ENCODE peak calls at places on chromosomes 16 and 17, in six cellular contexts. One of them, this sample, is unnamed.

GRCh38 chr17:28227278-28228108 is 91.5 kb upstream of the TMEM97 start:
- DNase-seq in brain microvascular endothelial cell: peak
- DNase-seq in effector memory CD4-positive, alpha-beta T cell: no peak
- DNase-seq in cardiac muscle cell: peak
- DNase-seq in SK-N-SH: peak
- DNase-seq in heart right ventricle: peak
- DNase-seq in this sample: peak

GRCh38 chr17:29579866-29580771 is 9.3 kb downstream of the GIT1 start:
- DNase-seq in cardiac muscle cell: peak
- DNase-seq in heart right ventricle: peak
- DNase-seq in brain microvascular endothelial cell: peak
- DNase-seq in SK-N-SH: peak
- DNase-seq in effector memory CD4-positive, alpha-beta T cell: peak
- DNase-seq in this sample: peak

GRCh38 chr16:57692636-57693035 is 2.0 kb upstream of the DRC7 start:
- DNase-seq in heart right ventricle: no peak
- DNase-seq in brain microvascular endothelial cell: no peak
- DNase-seq in effector memory CD4-positive, alpha-beta T cell: no peak
- DNase-seq in SK-N-SH: no peak
- DNase-seq in cardiac muscle cell: no peak
- DNase-seq in this sample: no peak

GRCh38 chr17:47708864-47709541 is 15.0 kb downstream of the TBKBP1 start:
- DNase-seq in SK-N-SH: no peak
- DNase-seq in effector memory CD4-positive, alpha-beta T cell: no peak
- DNase-seq in cardiac muscle cell: peak
- DNase-seq in heart right ventricle: peak
- DNase-seq in brain microvascular endothelial cell: no peak
- DNase-seq in this sample: no peak

GRCh38 chr16:83995756-83996155 is 27.7 kb downstream of the NECAB2 start:
- DNase-seq in heart right ventricle: peak
- DNase-seq in effector memory CD4-positive, alpha-beta T cell: no peak
- DNase-seq in SK-N-SH: no peak
- DNase-seq in cardiac muscle cell: peak
- DNase-seq in brain microvascular endothelial cell: peak
- DNase-seq in this sample: no peak

GRCh38 chr16:30085820-30086219 is 5.9 kb downstream of the TBX6 start:
- DNase-seq in effector memory CD4-positive, alpha-beta T cell: no peak
- DNase-seq in brain microvascular endothelial cell: no peak
- DNase-seq in SK-N-SH: no peak
- DNase-seq in cardiac muscle cell: no peak
- DNase-seq in heart right ventricle: no peak
- DNase-seq in this sample: no peak

GRCh38 chr17:76432712-76433336 is 20.1 kb downstream of the UBE2O start:
- DNase-seq in brain microvascular endothelial cell: peak
- DNase-seq in SK-N-SH: no peak
- DNase-seq in cardiac muscle cell: no peak
- DNase-seq in heart right ventricle: no peak
- DNase-seq in effector memory CD4-positive, alpha-beta T cell: no peak
- DNase-seq in this sample: no peak

GRCh38 chr16:77993586-77993985 is 28.8 kb upstream of the CLEC3A start:
- DNase-seq in cardiac muscle cell: no peak
- DNase-seq in heart right ventricle: no peak
- DNase-seq in brain microvascular endothelial cell: no peak
- DNase-seq in effector memory CD4-positive, alpha-beta T cell: no peak
- DNase-seq in SK-N-SH: no peak
- DNase-seq in this sample: no peak

GRCh38 chr17:15954222-15954621 is 9.3 kb downstream of the ADORA2B start:
- DNase-seq in brain microvascular endothelial cell: peak
- DNase-seq in heart right ventricle: no peak
- DNase-seq in cardiac muscle cell: peak
- DNase-seq in effector memory CD4-positive, alpha-beta T cell: no peak
- DNase-seq in SK-N-SH: no peak
- DNase-seq in this sample: no peak

GRCh38 chr16:91484-91883 is 13.5 kb downstream of the MPG start:
- DNase-seq in heart right ventricle: no peak
- DNase-seq in cardiac muscle cell: peak
- DNase-seq in effector memory CD4-positive, alpha-beta T cell: no peak
- DNase-seq in brain microvascular endothelial cell: no peak
- DNase-seq in SK-N-SH: no peak
- DNase-seq in this sample: no peak

GRCh38 chr17:10036511-10037061 is 131.5 kb upstream of the RCVRN start:
- DNase-seq in cardiac muscle cell: peak
- DNase-seq in effector memory CD4-positive, alpha-beta T cell: no peak
- DNase-seq in brain microvascular endothelial cell: no peak
- DNase-seq in SK-N-SH: no peak
- DNase-seq in heart right ventricle: peak
- DNase-seq in this sample: no peak

GRCh38 chr17:58997756-58998553 is 108.7 kb downstream of the TRIM37 start:
- DNase-seq in brain microvascular endothelial cell: no peak
- DNase-seq in cardiac muscle cell: no peak
- DNase-seq in effector memory CD4-positive, alpha-beta T cell: no peak
- DNase-seq in heart right ventricle: no peak
- DNase-seq in SK-N-SH: no peak
- DNase-seq in this sample: no peak

GRCh38 chr17:10073905-10074304 is 124.5 kb downstream of the GAS7 start:
- DNase-seq in brain microvascular endothelial cell: no peak
- DNase-seq in effector memory CD4-positive, alpha-beta T cell: no peak
- DNase-seq in cardiac muscle cell: peak
- DNase-seq in SK-N-SH: no peak
- DNase-seq in heart right ventricle: no peak
- DNase-seq in this sample: no peak

GRCh38 chr16:66925322-66925840 is at the start of gene RRAD:
- DNase-seq in cardiac muscle cell: peak
- DNase-seq in SK-N-SH: no peak
- DNase-seq in heart right ventricle: peak
- DNase-seq in brain microvascular endothelial cell: peak
- DNase-seq in effector memory CD4-positive, alpha-beta T cell: no peak
- DNase-seq in this sample: peak

GRCh38 chr17:48961516-48962233 is 6.7 kb downstream of the GIP start:
- DNase-seq in brain microvascular endothelial cell: peak
- DNase-seq in cardiac muscle cell: peak
- DNase-seq in heart right ventricle: no peak
- DNase-seq in effector memory CD4-positive, alpha-beta T cell: no peak
- DNase-seq in SK-N-SH: no peak
- DNase-seq in this sample: no peak

GRCh38 chr16:11632455-11632921 is 35.8 kb upstream of the SNN start:
- DNase-seq in cardiac muscle cell: peak
- DNase-seq in effector memory CD4-positive, alpha-beta T cell: no peak
- DNase-seq in SK-N-SH: no peak
- DNase-seq in brain microvascular endothelial cell: peak
- DNase-seq in heart right ventricle: peak
- DNase-seq in this sample: no peak

GRCh38 chr17:82775033-82775823 is 23.4 kb downstream of the TBCD start:
- DNase-seq in brain microvascular endothelial cell: no peak
- DNase-seq in cardiac muscle cell: peak
- DNase-seq in SK-N-SH: peak
- DNase-seq in effector memory CD4-positive, alpha-beta T cell: no peak
- DNase-seq in heart right ventricle: peak
- DNase-seq in this sample: no peak

GRCh38 chr16:11328172-11329079 is 16.8 kb upstream of the RMI2 start:
- DNase-seq in brain microvascular endothelial cell: peak
- DNase-seq in SK-N-SH: no peak
- DNase-seq in heart right ventricle: peak
- DNase-seq in cardiac muscle cell: peak
- DNase-seq in effector memory CD4-positive, alpha-beta T cell: peak
- DNase-seq in this sample: peak

GRCh38 chr16:49543315-49543946 is 169.8 kb downstream of the C16orf78 start:
- DNase-seq in brain microvascular endothelial cell: no peak
- DNase-seq in cardiac muscle cell: no peak
- DNase-seq in SK-N-SH: no peak
- DNase-seq in effector memory CD4-positive, alpha-beta T cell: no peak
- DNase-seq in heart right ventricle: no peak
- DNase-seq in this sample: no peak

GRCh38 chr17:63998721-63999679 is 849 bp downstream of the PRR29 start:
- DNase-seq in effector memory CD4-positive, alpha-beta T cell: peak
- DNase-seq in SK-N-SH: peak
- DNase-seq in heart right ventricle: no peak
- DNase-seq in brain microvascular endothelial cell: no peak
- DNase-seq in cardiac muscle cell: no peak
- DNase-seq in this sample: no peak

GRCh38 chr16:16996830-16997229 is 473.9 kb downstream of the XYLT1 start:
- DNase-seq in brain microvascular endothelial cell: no peak
- DNase-seq in cardiac muscle cell: no peak
- DNase-seq in heart right ventricle: no peak
- DNase-seq in SK-N-SH: no peak
- DNase-seq in effector memory CD4-positive, alpha-beta T cell: no peak
- DNase-seq in this sample: no peak

GRCh38 chr17:8494021-8494420 is 58.3 kb downstream of the NDEL1 start:
- DNase-seq in brain microvascular endothelial cell: no peak
- DNase-seq in effector memory CD4-positive, alpha-beta T cell: no peak
- DNase-seq in SK-N-SH: no peak
- DNase-seq in heart right ventricle: no peak
- DNase-seq in cardiac muscle cell: no peak
- DNase-seq in this sample: no peak

GRCh38 chr17:6575596-6575988 is 19.2 kb upstream of the PITPNM3 start:
- DNase-seq in effector memory CD4-positive, alpha-beta T cell: no peak
- DNase-seq in brain microvascular endothelial cell: no peak
- DNase-seq in heart right ventricle: no peak
- DNase-seq in cardiac muscle cell: no peak
- DNase-seq in SK-N-SH: no peak
- DNase-seq in this sample: no peak

GRCh38 chr17:48254896-48255295 is 147.3 kb downstream of the SNX11 start:
- DNase-seq in effector memory CD4-positive, alpha-beta T cell: no peak
- DNase-seq in SK-N-SH: no peak
- DNase-seq in cardiac muscle cell: no peak
- DNase-seq in brain microvascular endothelial cell: no peak
- DNase-seq in heart right ventricle: no peak
- DNase-seq in this sample: no peak

GRCh38 chr17:50426814-50427787 is 1.1 kb downstream of the ACSF2 start:
- DNase-seq in cardiac muscle cell: peak
- DNase-seq in heart right ventricle: no peak
- DNase-seq in effector memory CD4-positive, alpha-beta T cell: no peak
- DNase-seq in SK-N-SH: peak
- DNase-seq in brain microvascular endothelial cell: peak
- DNase-seq in this sample: peak

GRCh38 chr16:79767597-79768280 is 167.2 kb upstream of the MAF start:
- DNase-seq in SK-N-SH: no peak
- DNase-seq in heart right ventricle: no peak
- DNase-seq in effector memory CD4-positive, alpha-beta T cell: no peak
- DNase-seq in cardiac muscle cell: peak
- DNase-seq in brain microvascular endothelial cell: peak
- DNase-seq in this sample: no peak

GRCh38 chr16:252366-253337 is 18.0 kb downstream of the FAM234A start:
- DNase-seq in SK-N-SH: no peak
- DNase-seq in brain microvascular endothelial cell: no peak
- DNase-seq in effector memory CD4-positive, alpha-beta T cell: no peak
- DNase-seq in heart right ventricle: no peak
- DNase-seq in cardiac muscle cell: peak
- DNase-seq in this sample: no peak

GRCh38 chr16:9153502-9153864 is 62.0 kb downstream of the HAPSTR1 start:
- DNase-seq in effector memory CD4-positive, alpha-beta T cell: no peak
- DNase-seq in cardiac muscle cell: no peak
- DNase-seq in SK-N-SH: no peak
- DNase-seq in brain microvascular endothelial cell: no peak
- DNase-seq in heart right ventricle: no peak
- DNase-seq in this sample: no peak

GRCh38 chr16:9151074-9151473 is 59.6 kb downstream of the HAPSTR1 start:
- DNase-seq in brain microvascular endothelial cell: no peak
- DNase-seq in heart right ventricle: no peak
- DNase-seq in SK-N-SH: no peak
- DNase-seq in effector memory CD4-positive, alpha-beta T cell: no peak
- DNase-seq in cardiac muscle cell: no peak
- DNase-seq in this sample: no peak

GRCh38 chr16:9152649-9153501 is 61.4 kb downstream of the HAPSTR1 start:
- DNase-seq in SK-N-SH: no peak
- DNase-seq in heart right ventricle: no peak
- DNase-seq in cardiac muscle cell: no peak
- DNase-seq in brain microvascular endothelial cell: no peak
- DNase-seq in effector memory CD4-positive, alpha-beta T cell: no peak
- DNase-seq in this sample: no peak

GRCh38 chr16:9148376-9149015 is 57.1 kb downstream of the HAPSTR1 start:
- DNase-seq in cardiac muscle cell: no peak
- DNase-seq in effector memory CD4-positive, alpha-beta T cell: no peak
- DNase-seq in brain microvascular endothelial cell: no peak
- DNase-seq in SK-N-SH: no peak
- DNase-seq in heart right ventricle: no peak
- DNase-seq in this sample: no peak

GRCh38 chr16:9151597-9151996 is 60.2 kb downstream of the HAPSTR1 start:
- DNase-seq in heart right ventricle: no peak
- DNase-seq in cardiac muscle cell: no peak
- DNase-seq in SK-N-SH: no peak
- DNase-seq in brain microvascular endothelial cell: no peak
- DNase-seq in effector memory CD4-positive, alpha-beta T cell: no peak
- DNase-seq in this sample: no peak
- H3K4me3 ChIP-seq in heart right ventricle: no peak
- H3K4me3 ChIP-seq in cardiac muscle cell: no peak
- H3K4me3 ChIP-seq in SK-N-SH: no peak
- H3K4me3 ChIP-seq in brain microvascular endothelial cell: no peak
- H3K4me3 ChIP-seq in effector memory CD4-positive, alpha-beta T cell: no peak
- H3K4me3 ChIP-seq in this sample: no peak

GRCh38 chr17:39618956-39619785 is 7.6 kb upstream of the PPP1R1B start:
- DNase-seq in brain microvascular endothelial cell: no peak
- DNase-seq in heart right ventricle: no peak
- DNase-seq in effector memory CD4-positive, alpha-beta T cell: no peak
- DNase-seq in cardiac muscle cell: no peak
- DNase-seq in SK-N-SH: no peak
- DNase-seq in this sample: no peak
- H3K4me3 ChIP-seq in brain microvascular endothelial cell: no peak
- H3K4me3 ChIP-seq in heart right ventricle: peak
- H3K4me3 ChIP-seq in effector memory CD4-positive, alpha-beta T cell: no peak
- H3K4me3 ChIP-seq in cardiac muscle cell: no peak
- H3K4me3 ChIP-seq in SK-N-SH: peak
- H3K4me3 ChIP-seq in this sample: no peak

GRCh38 chr17:79825580-79825921 is 13.7 kb downstream of the CBX4 start:
- DNase-seq in SK-N-SH: no peak
- DNase-seq in heart right ventricle: no peak
- DNase-seq in cardiac muscle cell: no peak
- DNase-seq in effector memory CD4-positive, alpha-beta T cell: no peak
- DNase-seq in brain microvascular endothelial cell: no peak
- DNase-seq in this sample: no peak
- H3K4me3 ChIP-seq in SK-N-SH: no peak
- H3K4me3 ChIP-seq in heart right ventricle: no peak
- H3K4me3 ChIP-seq in cardiac muscle cell: no peak
- H3K4me3 ChIP-seq in effector memory CD4-positive, alpha-beta T cell: no peak
- H3K4me3 ChIP-seq in brain microvascular endothelial cell: no peak
- H3K4me3 ChIP-seq in this sample: no peak

GRCh38 chr17:80185968-80186367 is 16.1 kb downstream of the CARD14 start:
- DNase-seq in heart right ventricle: no peak
- DNase-seq in effector memory CD4-positive, alpha-beta T cell: no peak
- DNase-seq in brain microvascular endothelial cell: no peak
- DNase-seq in SK-N-SH: no peak
- DNase-seq in cardiac muscle cell: no peak
- DNase-seq in this sample: no peak

GRCh38 chr17:80187493-80187892 is 17.7 kb downstream of the CARD14 start:
- DNase-seq in SK-N-SH: no peak
- DNase-seq in heart right ventricle: peak
- DNase-seq in cardiac muscle cell: peak
- DNase-seq in effector memory CD4-positive, alpha-beta T cell: no peak
- DNase-seq in brain microvascular endothelial cell: no peak
- DNase-seq in this sample: no peak

GRCh38 chr17:80184423-80184714 is 14.5 kb downstream of the CARD14 start:
- DNase-seq in effector memory CD4-positive, alpha-beta T cell: no peak
- DNase-seq in brain microvascular endothelial cell: no peak
- DNase-seq in cardiac muscle cell: no peak
- DNase-seq in SK-N-SH: no peak
- DNase-seq in heart right ventricle: no peak
- DNase-seq in this sample: no peak

GRCh38 chr17:80189611-80190010 is 19.8 kb downstream of the CARD14 start:
- DNase-seq in heart right ventricle: no peak
- DNase-seq in SK-N-SH: no peak
- DNase-seq in brain microvascular endothelial cell: no peak
- DNase-seq in effector memory CD4-positive, alpha-beta T cell: no peak
- DNase-seq in cardiac muscle cell: no peak
- DNase-seq in this sample: no peak

GRCh38 chr17:80187090-80187489 is 17.3 kb downstream of the CARD14 start:
- DNase-seq in heart right ventricle: no peak
- DNase-seq in cardiac muscle cell: peak
- DNase-seq in effector memory CD4-positive, alpha-beta T cell: no peak
- DNase-seq in brain microvascular endothelial cell: no peak
- DNase-seq in SK-N-SH: no peak
- DNase-seq in this sample: no peak
- H3K4me3 ChIP-seq in heart right ventricle: peak
- H3K4me3 ChIP-seq in cardiac muscle cell: no peak
- H3K4me3 ChIP-seq in effector memory CD4-positive, alpha-beta T cell: no peak
- H3K4me3 ChIP-seq in brain microvascular endothelial cell: no peak
- H3K4me3 ChIP-seq in SK-N-SH: no peak
- H3K4me3 ChIP-seq in this sample: no peak